ENCODE peak calls at places on chromosomes 2 and 18, in six cellular contexts. Q is H9, Y is neuronal stem cell, B is mesenchymal stem cell, H is IMR-90, S is H1. V is an unnamed sample.

GRCh38 chr2:143451622-143452021 is 322.4 kb downstream of the ARHGAP15 start:
- DNase-seq in Q (no peak), Y (no peak), B (peak; percentile 75), H (peak; percentile 41), S (no peak), V (no peak)

GRCh38 chr18:50441518-50441917 is 66.7 kb downstream of the SKA1 start:
- DNase-seq in Q (no peak), Y (no peak), B (no peak), H (no peak), S (no peak), V (no peak)

GRCh38 chr2:237315170-237315880 is 98.6 kb downstream of the COL6A3 start:
- DNase-seq in Q (no peak), Y (peak; percentile 27), B (peak; percentile 98), H (peak; percentile 98), S (no peak), V (no peak)

GRCh38 chr18:2515408-2515807 is 55.9 kb downstream of the METTL4 start:
- DNase-seq in Q (no peak), Y (no peak), B (peak; percentile 86), H (peak; percentile 93), S (no peak), V (peak; percentile 57)

GRCh38 chr18:63570721-63571120 is 16.4 kb upstream of the SERPINB13 start:
- DNase-seq in Q (no peak), Y (no peak), B (no peak), H (no peak), S (no peak), V (peak; percentile 76)

GRCh38 chr18:74652392-74652988 is 54.8 kb downstream of the ZNF407 start:
- DNase-seq in Q (no peak), Y (peak; percentile 18), B (peak; percentile 63), H (peak; percentile 66), S (no peak), V (peak; percentile 73)

GRCh38 chr2:170822292-170822884 is 5.7 kb downstream of the GAD1 start:
- DNase-seq in Q (peak; percentile 69), Y (peak; percentile 27), B (no peak), H (no peak), S (peak; percentile 82), V (no peak)

GRCh38 chr2:42503291-42503690 is 9.5 kb upstream of the KCNG3 start:
- DNase-seq in Q (no peak), Y (no peak), B (no peak), H (no peak), S (no peak), V (no peak)

GRCh38 chr2:8310557-8311455 is 371.1 kb upstream of the ID2 start:
- DNase-seq in Q (peak; percentile 10), Y (no peak), B (no peak), H (no peak), S (no peak), V (no peak)

GRCh38 chr2:40271066-40271465 is 180.8 kb downstream of the SLC8A1 start:
- DNase-seq in Q (no peak), Y (no peak), B (no peak), H (no peak), S (no peak), V (no peak)

GRCh38 chr2:42881732-42882131 is 89.3 kb upstream of the HAAO start:
- DNase-seq in Q (no peak), Y (no peak), B (no peak), H (peak; percentile 50), S (no peak), V (no peak)

GRCh38 chr2:71453404-71454220 is at the start of gene DYSF:
- DNase-seq in Q (peak; percentile 85), Y (peak; percentile 59), B (peak; percentile 37), H (peak; percentile 17), S (peak; percentile 87), V (peak; percentile 91)

GRCh38 chr2:74740395-74741075 is 86.5 kb downstream of the SEMA4F start:
- DNase-seq in Q (peak; percentile 42), Y (no peak), B (peak; percentile 91), H (peak; percentile 96), S (no peak), V (peak; percentile 99)

GRCh38 chr18:13446581-13447470 is 228.3 kb downstream of the LDLRAD4 start:
- DNase-seq in Q (peak; percentile 48), Y (no peak), B (no peak), H (no peak), S (no peak), V (peak; percentile 88)

GRCh38 chr18:58338961-58339722 is 289.7 kb downstream of the ALPK2 start:
- DNase-seq in Q (peak; percentile 62), Y (peak; percentile 45), B (peak; percentile 53), H (peak; percentile 56), S (peak; percentile 61), V (no peak)

GRCh38 chr18:22453337-22453736 is 35.6 kb upstream of the CTAGE1 start:
- DNase-seq in Q (no peak), Y (no peak), B (no peak), H (no peak), S (no peak), V (no peak)

GRCh38 chr2:27891063-27891819 is 712 bp downstream of the BABAM2 start:
- DNase-seq in Q (no peak), Y (peak; percentile 54), B (peak; percentile 77), H (peak; percentile 83), S (peak; percentile 79), V (peak; percentile 67)

GRCh38 chr18:23306842-23307241 is 146.2 kb upstream of the RIOK3 start:
- DNase-seq in Q (no peak), Y (no peak), B (no peak), H (no peak), S (no peak), V (no peak)

GRCh38 chr2:23427350-23427749 is 42.4 kb downstream of the KLHL29 start:
- DNase-seq in Q (peak; percentile 5), Y (no peak), B (no peak), H (no peak), S (no peak), V (peak; percentile 32)

GRCh38 chr2:33583194-33583938 is 15.7 kb downstream of the FAM98A start:
- DNase-seq in Q (no peak), Y (peak; percentile 12), B (peak; percentile 57), H (peak; percentile 52), S (no peak), V (peak; percentile 74)

GRCh38 chr18:42274488-42275137 is 319.6 kb downstream of the PIK3C3 start:
- DNase-seq in Q (peak; percentile 31), Y (no peak), B (peak; percentile 45), H (peak; percentile 10), S (no peak), V (no peak)

GRCh38 chr2:120661551-120661950 is 74.1 kb upstream of the GLI2 start:
- DNase-seq in Q (peak; percentile 94), Y (no peak), B (no peak), H (no peak), S (peak; percentile 74), V (no peak)

GRCh38 chr2:8539743-8540551 is 141.9 kb upstream of the ID2 start:
- DNase-seq in Q (peak; percentile 65), Y (no peak), B (peak; percentile 15), H (no peak), S (no peak), V (peak; percentile 98)

GRCh38 chr2:130894326-130894942 is 57.7 kb downstream of the ARHGEF4 start:
- DNase-seq in Q (no peak), Y (no peak), B (no peak), H (no peak), S (no peak), V (no peak)

GRCh38 chr2:182103531-182103930 is 117.9 kb downstream of the PPP1R1C start:
- DNase-seq in Q (no peak), Y (peak; percentile 15), B (no peak), H (no peak), S (no peak), V (no peak)

GRCh38 chr2:108987111-108987510 is 1.9 kb downstream of the EDAR start:
- DNase-seq in Q (no peak), Y (no peak), B (no peak), H (no peak), S (no peak), V (no peak)

GRCh38 chr2:173087214-173087581 is 11.6 kb downstream of the MAP3K20 start:
- DNase-seq in Q (no peak), Y (no peak), B (peak; percentile 74), H (peak; percentile 69), S (no peak), V (no peak)

GRCh38 chr2:207075456-207075855 is 90.3 kb downstream of the KLF7 start:
- DNase-seq in Q (no peak), Y (no peak), B (no peak), H (no peak), S (no peak), V (no peak)

GRCh38 chr2:179677148-179677688 is 184.2 kb downstream of the ZNF385B start:
- DNase-seq in Q (no peak), Y (no peak), B (no peak), H (peak; percentile 35), S (no peak), V (no peak)

GRCh38 chr2:179669196-179669595 is 192.2 kb downstream of the ZNF385B start:
- DNase-seq in Q (no peak), Y (no peak), B (no peak), H (no peak), S (no peak), V (no peak)

GRCh38 chr2:179675435-179675834 is 186.0 kb downstream of the ZNF385B start:
- DNase-seq in Q (no peak), Y (no peak), B (no peak), H (no peak), S (no peak), V (no peak)

DNA sequence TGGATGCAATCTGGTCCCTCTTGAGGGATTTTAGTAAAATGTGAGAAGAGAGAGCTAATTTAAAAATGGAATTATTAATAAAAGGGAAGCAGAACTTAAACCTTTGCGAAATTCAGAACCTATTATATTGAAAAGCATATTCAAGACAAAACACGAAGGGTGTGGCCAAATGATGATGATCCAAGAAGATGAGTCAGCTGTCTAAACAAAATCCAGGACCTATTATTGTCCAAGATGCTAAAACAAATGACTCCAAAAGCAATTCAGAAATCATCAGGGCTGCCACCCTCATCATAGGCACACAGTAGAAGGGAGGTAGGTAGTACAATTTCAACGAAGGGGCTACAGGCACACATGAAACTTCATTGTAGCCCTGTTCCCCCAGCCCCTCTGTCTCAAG is 190.1 kb downstream of the ZNF385B start:
- DNase-seq in Q (no peak), Y (no peak), B (no peak), H (no peak), S (no peak), V (no peak)
- H4K91ac ChIP-seq in Q (no peak overlapping the region), Y (no peak overlapping the region), B (no peak overlapping the region), H (no peak overlapping the region), S (no peak overlapping the region), V (no peak overlapping the region)

GRCh38 chr2:95014126-95014708 is 11.3 kb upstream of the MAL start:
- DNase-seq in Q (no peak), Y (no peak), B (no peak), H (no peak), S (no peak), V (no peak)
- H4K91ac ChIP-seq in Q (no peak overlapping the region), Y (no peak overlapping the region), B (no peak overlapping the region), H (no peak overlapping the region), S (no peak overlapping the region), V (no peak overlapping the region)

GRCh38 chr2:161219213-161219612 is 59.0 kb downstream of the TANK start:
- DNase-seq in Q (no peak), Y (no peak), B (no peak), H (no peak), S (no peak), V (no peak)
- H4K91ac ChIP-seq in Q (no peak overlapping the region), Y (no peak overlapping the region), B (no peak overlapping the region), H (no peak overlapping the region), S (no peak overlapping the region), V (no peak overlapping the region)

DNA sequence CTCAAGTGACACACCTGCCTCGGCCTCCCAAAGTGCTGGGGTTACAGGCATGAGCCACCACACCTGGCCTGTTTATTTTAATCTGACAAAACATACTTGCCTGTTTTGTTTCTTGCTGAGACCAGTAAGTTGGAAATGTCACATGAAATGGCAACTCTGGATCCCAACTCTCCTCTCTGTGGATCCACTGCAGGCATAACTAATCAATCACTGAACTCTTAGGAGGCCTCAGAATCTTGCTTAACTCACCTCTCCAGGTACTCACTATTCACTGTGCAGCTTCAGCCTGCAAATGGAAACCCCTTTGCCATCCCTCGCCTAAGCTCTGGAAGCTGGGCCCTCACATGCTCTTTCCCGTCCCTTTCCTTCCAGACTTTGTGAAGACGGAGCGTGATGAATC is 56.4 kb upstream of the ATG16L1 start:
- DNase-seq in Q (no peak), Y (no peak), B (no peak), H (no peak), S (no peak), V (no peak)
- H4K91ac ChIP-seq in Q (no peak overlapping the region), Y (no peak overlapping the region), B (no peak overlapping the region), H (no peak overlapping the region), S (no peak overlapping the region), V (no peak overlapping the region)